ENCODE peak calls at places on chromosomes 16 and 17, in eight cellular contexts. R is COR-L47; P is fibroblast of mammary gland; X is activated T-cell treated with anti-CD3 and anti-CD28 coated beads for 48 hours; K is lung; N is stimulated activated CD4-positive, alpha-beta T cell treated with anti-CD3 and anti-CD28 coated beads, Interleukin-4, amount 100 ng/mL, for 24 hours; O is stimulated activated CD8-positive, alpha-beta memory T cell treated with anti-CD3 and anti-CD28 coated beads, Interleukin-7, amount 100 ng/mL, for 24 hours; Y is NCI-H2081. J is an unnamed sample.
A peak's percentile ranks its signal among the peaks of the same experiment; 100 is the strongest.

GRCh38 chr17:42362245-42362961 is 25.8 kb downstream of the STAT3 start:
- DNase-seq in Y (peak; percentile 45), K (no peak), P (no peak), N (no peak), O (no peak), R (no peak), X (no peak), J (no peak)

GRCh38 chr17:38547439-38547838 is 58.3 kb downstream of the SRCIN1 start:
- DNase-seq in O (no peak), R (no peak), P (no peak), N (no peak), K (no peak), Y (no peak), X (no peak), J (no peak)

GRCh38 chr17:78348055-78348745 is 11.7 kb downstream of the SOCS3 start:
- DNase-seq in Y (no peak), X (no peak), R (no peak), O (no peak), N (no peak), K (no peak), P (no peak), J (no peak)

GRCh38 chr17:50426814-50427787 is 1.1 kb downstream of the ACSF2 start:
- DNase-seq in O (no peak), X (no peak), R (no peak), P (peak; percentile 14), K (peak; percentile 41), Y (no peak), N (peak; percentile 19), J (peak; percentile 57)

GRCh38 chr17:56297142-56297541 is 143.9 kb downstream of the ANKFN1 start:
- DNase-seq in X (peak; percentile 22), Y (no peak), O (no peak), K (no peak), R (no peak), P (peak; percentile 31), N (peak; percentile 6), J (no peak)

GRCh38 chr16:30805370-30806169 is 18.6 kb upstream of the ZNF629 start:
- DNase-seq in R (peak; percentile 76), X (peak; percentile 48), N (peak; percentile 62), P (peak; percentile 74), K (peak; percentile 87), Y (peak; percentile 51), O (no peak), J (peak; percentile 83)

GRCh38 chr17:69870091-69870530 is 204.9 kb upstream of the KCNJ16 start:
- DNase-seq in P (peak; percentile 82), K (no peak), X (no peak), Y (no peak), O (no peak), R (no peak), N (no peak), J (no peak)

GRCh38 chr16:27217256-27217655 is 13.9 kb downstream of the KDM8 start:
- DNase-seq in P (peak; percentile 88), X (no peak), Y (no peak), R (no peak), N (no peak), K (no peak), O (no peak), J (no peak)

GRCh38 chr16:10552998-10553491 is 27.4 kb downstream of the EMP2 start:
- DNase-seq in N (peak; percentile 64), K (peak; percentile 47), R (no peak), X (peak; percentile 31), P (no peak), O (peak; percentile 10), Y (no peak), J (no peak)